ENCODE peak calls at places on chromosome 6, in ten cellular contexts. One of them, this sample, is unnamed.

GRCh38 chr6:140203611-140204553 is 829.4 kb upstream of the CITED2 start:
- DNase-seq in NCI-H748 treated with DMSO at 0.1 percent for 48 hours: peak
- DNase-seq in osteocyte: no peak
- DNase-seq in aorta: no peak
- DNase-seq in activated naive CD4-positive, alpha-beta T cell treated with anti-CD3 and anti-CD28 coated beads, Interleukin-2, amount 50 U/mL, for 72 hours: no peak
- DNase-seq in Kasumi-1: no peak
- DNase-seq in putamen: no peak
- DNase-seq in T-helper 17 cell: no peak
- DNase-seq in fibroblast of lung: peak
- DNase-seq in NCI-H510A treated with DMSO at 0.1 percent for 48 hours: peak
- DNase-seq in this sample: no peak

GRCh38 chr6:148593813-148594170 is 153.0 kb upstream of the UST start:
- DNase-seq in NCI-H748 treated with DMSO at 0.1 percent for 48 hours: no peak
- DNase-seq in osteocyte: no peak
- DNase-seq in aorta: no peak
- DNase-seq in activated naive CD4-positive, alpha-beta T cell treated with anti-CD3 and anti-CD28 coated beads, Interleukin-2, amount 50 U/mL, for 72 hours: no peak
- DNase-seq in Kasumi-1: no peak
- DNase-seq in putamen: no peak
- DNase-seq in T-helper 17 cell: no peak
- DNase-seq in fibroblast of lung: no peak
- DNase-seq in NCI-H510A treated with DMSO at 0.1 percent for 48 hours: no peak
- DNase-seq in this sample: no peak

GRCh38 chr6:6661684-6662083 is 73.2 kb downstream of the LY86 start:
- DNase-seq in NCI-H748 treated with DMSO at 0.1 percent for 48 hours: peak
- DNase-seq in osteocyte: no peak
- DNase-seq in aorta: no peak
- DNase-seq in activated naive CD4-positive, alpha-beta T cell treated with anti-CD3 and anti-CD28 coated beads, Interleukin-2, amount 50 U/mL, for 72 hours: no peak
- DNase-seq in Kasumi-1: peak
- DNase-seq in putamen: peak
- DNase-seq in T-helper 17 cell: no peak
- DNase-seq in fibroblast of lung: peak
- DNase-seq in NCI-H510A treated with DMSO at 0.1 percent for 48 hours: peak
- DNase-seq in this sample: no peak

GRCh38 chr6:36110863-36111262 is 19.4 kb upstream of the MAPK13 start:
- DNase-seq in NCI-H748 treated with DMSO at 0.1 percent for 48 hours: no peak
- DNase-seq in osteocyte: no peak
- DNase-seq in aorta: no peak
- DNase-seq in activated naive CD4-positive, alpha-beta T cell treated with anti-CD3 and anti-CD28 coated beads, Interleukin-2, amount 50 U/mL, for 72 hours: no peak
- DNase-seq in Kasumi-1: no peak
- DNase-seq in putamen: no peak
- DNase-seq in T-helper 17 cell: no peak
- DNase-seq in fibroblast of lung: no peak
- DNase-seq in NCI-H510A treated with DMSO at 0.1 percent for 48 hours: no peak
- DNase-seq in this sample: no peak

GRCh38 chr6:124560836-124561585 is 401.2 kb upstream of the RNF217 start:
- DNase-seq in NCI-H748 treated with DMSO at 0.1 percent for 48 hours: no peak
- DNase-seq in osteocyte: no peak
- DNase-seq in aorta: no peak
- DNase-seq in activated naive CD4-positive, alpha-beta T cell treated with anti-CD3 and anti-CD28 coated beads, Interleukin-2, amount 50 U/mL, for 72 hours: no peak
- DNase-seq in Kasumi-1: no peak
- DNase-seq in putamen: no peak
- DNase-seq in T-helper 17 cell: no peak
- DNase-seq in fibroblast of lung: no peak
- DNase-seq in NCI-H510A treated with DMSO at 0.1 percent for 48 hours: no peak
- DNase-seq in this sample: no peak

GRCh38 chr6:12008366-12009179 is 3.5 kb upstream of the HIVEP1 start:
- DNase-seq in NCI-H748 treated with DMSO at 0.1 percent for 48 hours: peak
- DNase-seq in osteocyte: peak
- DNase-seq in aorta: peak
- DNase-seq in activated naive CD4-positive, alpha-beta T cell treated with anti-CD3 and anti-CD28 coated beads, Interleukin-2, amount 50 U/mL, for 72 hours: peak
- DNase-seq in Kasumi-1: peak
- DNase-seq in putamen: peak
- DNase-seq in T-helper 17 cell: peak
- DNase-seq in fibroblast of lung: peak
- DNase-seq in NCI-H510A treated with DMSO at 0.1 percent for 48 hours: peak
- DNase-seq in this sample: peak

GRCh38 chr6:108029226-108029921 is 45.2 kb downstream of the OSTM1 start:
- DNase-seq in NCI-H748 treated with DMSO at 0.1 percent for 48 hours: no peak
- DNase-seq in osteocyte: no peak
- DNase-seq in aorta: no peak
- DNase-seq in activated naive CD4-positive, alpha-beta T cell treated with anti-CD3 and anti-CD28 coated beads, Interleukin-2, amount 50 U/mL, for 72 hours: no peak
- DNase-seq in Kasumi-1: no peak
- DNase-seq in putamen: no peak
- DNase-seq in T-helper 17 cell: no peak
- DNase-seq in fibroblast of lung: no peak
- DNase-seq in NCI-H510A treated with DMSO at 0.1 percent for 48 hours: no peak
- DNase-seq in this sample: no peak

GRCh38 chr6:134689676-134690447 is 260.0 kb downstream of the ALDH8A1 start:
- DNase-seq in NCI-H748 treated with DMSO at 0.1 percent for 48 hours: no peak
- DNase-seq in osteocyte: no peak
- DNase-seq in aorta: no peak
- DNase-seq in activated naive CD4-positive, alpha-beta T cell treated with anti-CD3 and anti-CD28 coated beads, Interleukin-2, amount 50 U/mL, for 72 hours: no peak
- DNase-seq in Kasumi-1: no peak
- DNase-seq in putamen: no peak
- DNase-seq in T-helper 17 cell: no peak
- DNase-seq in fibroblast of lung: no peak
- DNase-seq in NCI-H510A treated with DMSO at 0.1 percent for 48 hours: no peak
- DNase-seq in this sample: no peak

GRCh38 chr6:55399331-55399730 is 72.1 kb downstream of the GFRAL start:
- DNase-seq in NCI-H748 treated with DMSO at 0.1 percent for 48 hours: no peak
- DNase-seq in osteocyte: no peak
- DNase-seq in aorta: no peak
- DNase-seq in activated naive CD4-positive, alpha-beta T cell treated with anti-CD3 and anti-CD28 coated beads, Interleukin-2, amount 50 U/mL, for 72 hours: no peak
- DNase-seq in Kasumi-1: no peak
- DNase-seq in putamen: no peak
- DNase-seq in T-helper 17 cell: no peak
- DNase-seq in fibroblast of lung: peak
- DNase-seq in NCI-H510A treated with DMSO at 0.1 percent for 48 hours: no peak
- DNase-seq in this sample: no peak

GRCh38 chr6:112831022-112831421 is 483.9 kb downstream of the RFPL4B start:
- DNase-seq in NCI-H748 treated with DMSO at 0.1 percent for 48 hours: no peak
- DNase-seq in osteocyte: no peak
- DNase-seq in aorta: no peak
- DNase-seq in activated naive CD4-positive, alpha-beta T cell treated with anti-CD3 and anti-CD28 coated beads, Interleukin-2, amount 50 U/mL, for 72 hours: no peak
- DNase-seq in Kasumi-1: no peak
- DNase-seq in putamen: no peak
- DNase-seq in T-helper 17 cell: no peak
- DNase-seq in fibroblast of lung: no peak
- DNase-seq in NCI-H510A treated with DMSO at 0.1 percent for 48 hours: no peak
- DNase-seq in this sample: no peak

GRCh38 chr6:46291880-46292279 is 121.1 kb upstream of the ENPP5 start:
- DNase-seq in NCI-H748 treated with DMSO at 0.1 percent for 48 hours: no peak
- DNase-seq in osteocyte: no peak
- DNase-seq in aorta: no peak
- DNase-seq in activated naive CD4-positive, alpha-beta T cell treated with anti-CD3 and anti-CD28 coated beads, Interleukin-2, amount 50 U/mL, for 72 hours: no peak
- DNase-seq in Kasumi-1: no peak
- DNase-seq in putamen: no peak
- DNase-seq in T-helper 17 cell: no peak
- DNase-seq in fibroblast of lung: no peak
- DNase-seq in NCI-H510A treated with DMSO at 0.1 percent for 48 hours: no peak
- DNase-seq in this sample: no peak

GRCh38 chr6:167093406-167093921 is 29.4 kb upstream of the CCR6 start:
- DNase-seq in NCI-H748 treated with DMSO at 0.1 percent for 48 hours: no peak
- DNase-seq in osteocyte: no peak
- DNase-seq in aorta: no peak
- DNase-seq in activated naive CD4-positive, alpha-beta T cell treated with anti-CD3 and anti-CD28 coated beads, Interleukin-2, amount 50 U/mL, for 72 hours: no peak
- DNase-seq in Kasumi-1: no peak
- DNase-seq in putamen: no peak
- DNase-seq in T-helper 17 cell: no peak
- DNase-seq in fibroblast of lung: no peak
- DNase-seq in NCI-H510A treated with DMSO at 0.1 percent for 48 hours: no peak
- DNase-seq in this sample: no peak

GRCh38 chr6:150145830-150146229 is 3.0 kb downstream of the PPP1R14C start:
- DNase-seq in NCI-H748 treated with DMSO at 0.1 percent for 48 hours: no peak
- DNase-seq in osteocyte: no peak
- DNase-seq in aorta: no peak
- DNase-seq in activated naive CD4-positive, alpha-beta T cell treated with anti-CD3 and anti-CD28 coated beads, Interleukin-2, amount 50 U/mL, for 72 hours: no peak
- DNase-seq in Kasumi-1: no peak
- DNase-seq in putamen: no peak
- DNase-seq in T-helper 17 cell: no peak
- DNase-seq in fibroblast of lung: no peak
- DNase-seq in NCI-H510A treated with DMSO at 0.1 percent for 48 hours: no peak
- DNase-seq in this sample: no peak

GRCh38 chr6:38184780-38185080 is 365.2 kb downstream of the ZFAND3 start:
- DNase-seq in NCI-H748 treated with DMSO at 0.1 percent for 48 hours: no peak
- DNase-seq in osteocyte: peak
- DNase-seq in aorta: no peak
- DNase-seq in activated naive CD4-positive, alpha-beta T cell treated with anti-CD3 and anti-CD28 coated beads, Interleukin-2, amount 50 U/mL, for 72 hours: no peak
- DNase-seq in Kasumi-1: no peak
- DNase-seq in putamen: peak
- DNase-seq in T-helper 17 cell: no peak
- DNase-seq in fibroblast of lung: no peak
- DNase-seq in NCI-H510A treated with DMSO at 0.1 percent for 48 hours: no peak
- DNase-seq in this sample: no peak

GRCh38 chr6:54431466-54431865 is 123.2 kb downstream of the TINAG start:
- DNase-seq in NCI-H748 treated with DMSO at 0.1 percent for 48 hours: no peak
- DNase-seq in osteocyte: no peak
- DNase-seq in aorta: no peak
- DNase-seq in activated naive CD4-positive, alpha-beta T cell treated with anti-CD3 and anti-CD28 coated beads, Interleukin-2, amount 50 U/mL, for 72 hours: no peak
- DNase-seq in Kasumi-1: no peak
- DNase-seq in putamen: no peak
- DNase-seq in T-helper 17 cell: no peak
- DNase-seq in fibroblast of lung: peak
- DNase-seq in NCI-H510A treated with DMSO at 0.1 percent for 48 hours: no peak
- DNase-seq in this sample: no peak

GRCh38 chr6:80319286-80319685 is 212.8 kb downstream of the BCKDHB start:
- DNase-seq in NCI-H748 treated with DMSO at 0.1 percent for 48 hours: no peak
- DNase-seq in osteocyte: no peak
- DNase-seq in aorta: no peak
- DNase-seq in activated naive CD4-positive, alpha-beta T cell treated with anti-CD3 and anti-CD28 coated beads, Interleukin-2, amount 50 U/mL, for 72 hours: no peak
- DNase-seq in Kasumi-1: no peak
- DNase-seq in putamen: no peak
- DNase-seq in T-helper 17 cell: no peak
- DNase-seq in fibroblast of lung: peak
- DNase-seq in NCI-H510A treated with DMSO at 0.1 percent for 48 hours: no peak
- DNase-seq in this sample: no peak

GRCh38 chr6:148064406-148065134 is 278.1 kb upstream of the SASH1 start:
- DNase-seq in NCI-H748 treated with DMSO at 0.1 percent for 48 hours: no peak
- DNase-seq in osteocyte: no peak
- DNase-seq in aorta: no peak
- DNase-seq in activated naive CD4-positive, alpha-beta T cell treated with anti-CD3 and anti-CD28 coated beads, Interleukin-2, amount 50 U/mL, for 72 hours: no peak
- DNase-seq in Kasumi-1: no peak
- DNase-seq in putamen: no peak
- DNase-seq in T-helper 17 cell: no peak
- DNase-seq in fibroblast of lung: peak
- DNase-seq in NCI-H510A treated with DMSO at 0.1 percent for 48 hours: no peak
- DNase-seq in this sample: no peak